ENCODE peak calls at places on chromosome 6, in six cellular contexts. J, D, T, U, W and A are unnamed samples.

GRCh38 chr6:142013875-142014495 is 118.7 kb upstream of the GJE1 start:
- DNase-seq in J (no peak), W (no peak), D (no peak), T (no peak), U (peak), A (no peak)

GRCh38 chr6:109075934-109076333 is 18.7 kb downstream of the SESN1 start:
- DNase-seq in T (no peak), D (no peak), W (no peak), U (no peak), J (no peak), A (no peak)

GRCh38 chr6:147508073-147508870 is at the start of gene SAMD5:
- DNase-seq in D (peak), W (no peak), J (peak), T (peak), U (peak), A (no peak)

GRCh38 chr6:77136086-77136485 is 327.2 kb downstream of the HTR1B start:
- DNase-seq in D (no peak), W (no peak), J (no peak), T (no peak), U (peak), A (no peak)

GRCh38 chr6:142945446-142946180 is 637 bp upstream of the HIVEP2 start:
- DNase-seq in W (peak), U (no peak), J (no peak), D (no peak), T (peak), A (no peak)

GRCh38 chr6:153537422-153537821 is 406.3 kb upstream of the RGS17 start:
- DNase-seq in T (no peak), U (no peak), J (no peak), D (no peak), W (no peak), A (no peak)

GRCh38 chr6:161542581-161542980 is 268.7 kb upstream of the AGPAT4 start:
- DNase-seq in W (no peak), D (no peak), J (no peak), U (no peak), T (no peak), A (no peak)

GRCh38 chr6:49110876-49111275 is 352.2 kb downstream of the MMUT start:
- DNase-seq in T (no peak), W (no peak), U (no peak), D (no peak), J (no peak), A (no peak)

GRCh38 chr6:161228096-161228495 is 45.8 kb downstream of the AGPAT4 start:
- DNase-seq in U (peak), J (no peak), T (no peak), D (no peak), W (no peak), A (no peak)

GRCh38 chr6:25404693-25405169 is 125.6 kb downstream of the CARMIL1 start:
- DNase-seq in T (no peak), D (no peak), U (no peak), W (peak), J (no peak), A (no peak)

GRCh38 chr6:126199482-126199881 is 140.4 kb upstream of the CENPW start:
- DNase-seq in W (no peak), U (no peak), T (no peak), D (no peak), J (no peak), A (no peak)

GRCh38 chr6:76162811-76163210 is 90.3 kb upstream of the IMPG1 start:
- DNase-seq in U (no peak), T (no peak), D (no peak), J (no peak), W (no peak), A (no peak)

GRCh38 chr6:33977606-33978438 is 168.1 kb downstream of the GRM4 start:
- DNase-seq in U (no peak), J (no peak), D (no peak), W (no peak), T (no peak), A (peak)

GRCh38 chr6:154528286-154528915 is 17.9 kb upstream of the CNKSR3 start:
- DNase-seq in T (no peak), U (no peak), D (no peak), W (no peak), J (no peak), A (no peak)

GRCh38 chr6:27517928-27518787 is 45.3 kb upstream of the ZNF184 start:
- DNase-seq in D (no peak), J (no peak), W (no peak), U (no peak), T (no peak), A (no peak)

GRCh38 chr6:27514906-27515495 is 42.1 kb upstream of the ZNF184 start:
- DNase-seq in T (no peak), D (no peak), W (no peak), U (no peak), J (no peak), A (no peak)

GRCh38 chr6:27517238-27517637 is 44.3 kb upstream of the ZNF184 start:
- DNase-seq in T (no peak), U (no peak), W (no peak), D (no peak), J (no peak), A (no peak)

DNA sequence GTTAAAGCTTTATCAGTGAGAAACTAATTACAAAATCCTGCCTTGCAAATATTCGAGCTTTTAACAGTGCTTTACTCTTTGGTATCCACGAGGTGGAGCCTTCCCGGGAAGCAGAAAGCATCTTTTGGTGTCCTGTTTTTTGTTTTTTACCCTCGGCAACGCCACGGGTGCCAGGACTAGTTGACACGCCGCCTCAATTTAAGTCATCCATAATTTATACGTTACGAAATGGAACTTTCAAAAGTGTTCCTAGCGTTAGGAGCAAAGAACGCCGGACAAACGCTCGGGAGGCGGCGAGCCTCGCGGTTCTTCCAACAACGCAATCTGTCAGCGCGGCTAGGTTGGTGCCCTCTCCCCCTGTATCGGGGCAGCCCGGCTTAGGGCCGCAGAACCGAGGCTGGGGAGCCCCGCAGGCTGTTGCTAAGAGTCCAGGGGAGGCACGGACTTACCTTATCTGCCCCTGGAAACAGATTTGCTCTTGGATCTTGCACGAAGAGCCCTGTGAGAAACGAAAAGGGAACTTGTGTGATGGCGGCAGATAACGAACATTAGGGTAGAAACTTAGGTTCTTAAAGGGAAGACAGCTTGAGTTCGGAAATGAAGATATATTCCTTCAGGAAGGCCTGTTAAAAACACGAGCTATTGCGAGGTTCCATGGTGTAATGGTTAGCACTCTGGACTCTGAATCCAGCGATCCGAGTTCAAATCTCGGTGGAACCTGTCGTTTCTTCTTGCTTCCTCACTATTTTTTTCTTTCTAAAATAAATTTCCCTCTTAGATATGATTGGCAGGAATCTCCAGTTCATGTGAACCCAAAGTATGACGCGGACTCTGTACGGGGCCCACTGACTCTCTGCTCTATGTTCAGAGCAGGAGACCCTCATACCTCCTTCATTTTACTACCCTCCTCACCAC is 46.2 kb upstream of the ZNF184 start:
- DNase-seq in U (peak), T (peak), W (peak), D (peak), J (peak), A (no peak)
- TF ChIP-seq CTCF in U (peak), T (peak), W (peak), D (peak), J (peak), A (peak)

GRCh38 chr6:111027219-111027618 is 45.4 kb downstream of the RPF2 start:
- DNase-seq in J (no peak), T (no peak), W (no peak), D (no peak), U (no peak), A (no peak)
- TF ChIP-seq CTCF in J (no peak), T (no peak), W (no peak), D (peak), U (no peak), A (peak)

GRCh38 chr6:1014431-1014807 is 297.5 kb upstream of the FOXQ1 start:
- DNase-seq in J (no peak), D (no peak), T (no peak), U (no peak), W (no peak), A (no peak)

GRCh38 chr6:1020133-1020532 is 291.8 kb upstream of the FOXQ1 start:
- DNase-seq in U (no peak), W (no peak), J (no peak), T (no peak), D (no peak), A (no peak)

GRCh38 chr6:1013656-1014430 is 298.1 kb upstream of the FOXQ1 start:
- DNase-seq in T (no peak), U (no peak), D (no peak), W (no peak), J (no peak), A (no peak)

GRCh38 chr6:1016329-1017302 is 295.3 kb upstream of the FOXQ1 start:
- DNase-seq in D (no peak), T (no peak), U (no peak), J (no peak), W (no peak), A (no peak)

GRCh38 chr6:1015819-1016218 is 296.1 kb upstream of the FOXQ1 start:
- DNase-seq in U (no peak), T (no peak), W (no peak), J (no peak), D (peak), A (no peak)
- TF ChIP-seq CTCF in U (peak), T (no peak), W (no peak), J (no peak), D (peak), A (peak)

GRCh38 chr6:5399391-5399790 is 138.1 kb downstream of the FARS2 start:
- DNase-seq in W (no peak), T (no peak), U (no peak), D (no peak), J (no peak), A (no peak)

GRCh38 chr6:5395719-5396118 is 134.4 kb downstream of the FARS2 start:
- DNase-seq in W (no peak), U (no peak), T (no peak), J (no peak), D (no peak), A (no peak)

GRCh38 chr6:5401845-5402738 is 140.8 kb downstream of the FARS2 start:
- DNase-seq in U (peak), J (no peak), D (peak), T (no peak), W (no peak), A (no peak)

GRCh38 chr6:5394280-5394679 is 133.0 kb downstream of the FARS2 start:
- DNase-seq in J (no peak), D (no peak), U (no peak), W (no peak), T (no peak), A (no peak)

DNA sequence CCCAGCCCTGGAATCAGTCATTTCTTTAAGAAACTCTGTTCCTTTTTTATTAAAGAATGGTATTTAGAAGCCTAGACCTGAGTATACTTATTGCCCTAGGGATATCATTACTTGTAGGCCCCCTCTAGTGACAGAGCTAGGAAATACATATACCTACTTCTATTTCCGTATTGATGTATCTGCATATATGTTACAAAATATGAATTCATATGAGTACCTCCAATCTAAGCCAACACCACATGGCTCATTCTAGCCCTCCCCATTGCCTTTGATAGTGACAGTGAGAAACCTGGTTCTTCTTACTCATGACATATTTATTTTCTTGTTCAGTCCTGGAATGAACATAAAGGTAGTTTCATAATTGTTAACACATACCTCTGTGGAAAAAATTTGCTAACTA is 137.2 kb downstream of the FARS2 start:
- DNase-seq in U (peak), T (no peak), W (no peak), J (no peak), D (peak), A (no peak)
- TF ChIP-seq CTCF in U (peak), T (peak), W (peak), J (no peak), D (peak), A (peak)

DNA sequence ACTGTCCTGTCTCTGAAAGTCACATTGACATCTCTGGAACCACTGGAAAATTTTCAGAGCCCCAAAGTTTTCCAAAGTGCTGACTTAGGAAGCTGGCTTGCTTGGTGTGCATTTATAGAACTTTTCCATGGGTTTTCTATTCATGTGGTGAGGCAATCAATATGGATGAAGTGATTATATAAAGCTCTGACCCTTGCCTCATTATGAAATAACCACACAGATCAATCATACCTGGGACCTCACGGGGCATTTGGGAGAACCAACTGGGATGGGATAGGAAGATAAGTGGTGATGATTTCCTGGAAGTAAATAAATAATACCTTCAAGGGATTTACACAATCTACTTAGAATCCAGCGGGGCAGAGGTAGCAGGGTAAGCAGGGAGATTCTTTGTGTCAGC is 22.9 kb upstream of the SIM1 start:
- DNase-seq in T (no peak), J (no peak), W (no peak), D (no peak), U (no peak), A (no peak)
- TF ChIP-seq CTCF in T (no peak), J (no peak), W (no peak), D (no peak), U (no peak), A (no peak)

GRCh38 chr6:54515713-54516112 is 207.5 kb downstream of the TINAG start:
- DNase-seq in W (no peak), J (no peak), T (no peak), U (no peak), D (no peak), A (no peak)

GRCh38 chr6:54519161-54519560 is 210.9 kb downstream of the TINAG start:
- DNase-seq in J (no peak), W (no peak), U (peak), D (no peak), T (no peak), A (no peak)

GRCh38 chr6:54516331-54516730 is 208.1 kb downstream of the TINAG start:
- DNase-seq in T (no peak), U (no peak), W (no peak), D (no peak), J (no peak), A (no peak)

DNA sequence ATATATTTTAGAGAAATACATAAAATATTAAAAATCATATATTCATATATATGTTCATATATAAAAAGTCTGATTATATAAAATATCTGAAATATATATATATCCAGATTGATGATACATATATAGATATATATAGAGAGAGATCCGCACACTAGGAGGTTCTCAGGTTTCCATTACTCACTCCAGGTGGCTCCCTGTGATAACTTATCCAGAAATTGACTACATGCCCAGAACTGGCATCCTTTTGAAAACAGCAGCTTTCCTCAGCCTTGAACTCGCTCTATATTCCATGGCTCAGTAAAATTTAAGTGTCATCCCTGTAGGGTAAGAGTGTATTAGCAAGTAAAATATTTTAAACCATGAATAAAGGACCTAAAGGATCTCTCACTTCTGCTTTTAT is 206.8 kb downstream of the TINAG start:
- DNase-seq in D (no peak), W (no peak), T (no peak), U (peak), J (no peak), A (no peak)
- TF ChIP-seq CTCF in D (no peak), W (no peak), T (no peak), U (no peak), J (no peak), A (peak)

DNA sequence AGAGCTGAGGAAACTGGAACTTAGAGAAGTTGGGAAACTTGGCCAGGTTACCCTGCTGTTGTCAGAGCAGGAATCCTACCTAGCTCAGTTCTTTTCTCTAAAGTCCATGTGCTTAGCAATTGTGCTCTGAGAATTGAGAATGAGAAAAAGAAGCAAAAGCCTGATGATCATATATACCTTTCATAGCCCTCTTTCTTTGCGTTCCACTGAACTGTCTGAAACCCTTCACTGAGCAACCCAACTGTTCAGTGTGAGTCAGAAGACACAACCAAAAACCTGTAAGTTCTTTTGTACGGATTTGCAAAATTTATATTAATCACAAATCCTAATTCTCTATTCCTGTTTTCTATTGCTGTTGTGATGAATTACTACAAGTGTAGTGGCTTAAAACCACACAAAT is 80.6 kb downstream of the PHF3 start:
- DNase-seq in U (no peak), J (no peak), T (no peak), D (no peak), W (no peak), A (no peak)
- TF ChIP-seq CTCF in U (no peak), J (no peak), T (no peak), D (no peak), W (no peak), A (no peak)

DNA sequence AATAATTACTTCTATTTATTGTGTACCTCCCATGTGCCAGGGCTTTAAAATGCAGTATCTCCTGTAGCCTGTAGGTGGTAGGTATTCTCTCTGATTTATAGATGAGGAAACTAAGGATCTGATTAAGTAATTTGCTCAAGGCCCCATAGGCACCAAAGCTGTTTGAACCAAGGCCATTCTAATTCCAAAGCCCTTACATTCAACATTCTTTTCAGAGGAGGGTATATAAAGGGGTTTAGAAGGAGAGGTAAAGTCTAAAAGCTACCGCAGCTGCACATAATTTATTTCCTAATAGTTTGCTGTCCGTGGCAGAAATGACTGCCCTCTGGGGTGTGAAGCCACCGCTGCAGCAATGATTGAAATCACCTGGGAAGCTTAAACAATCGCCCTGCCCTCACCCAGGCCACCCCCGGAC is 95.0 kb upstream of the FAM8A1 start:
- DNase-seq in J (no peak), D (peak), T (no peak), W (no peak), U (peak), A (no peak)
- TF ChIP-seq CTCF in J (no peak), D (no peak), T (peak), W (no peak), U (peak), A (peak)

DNA sequence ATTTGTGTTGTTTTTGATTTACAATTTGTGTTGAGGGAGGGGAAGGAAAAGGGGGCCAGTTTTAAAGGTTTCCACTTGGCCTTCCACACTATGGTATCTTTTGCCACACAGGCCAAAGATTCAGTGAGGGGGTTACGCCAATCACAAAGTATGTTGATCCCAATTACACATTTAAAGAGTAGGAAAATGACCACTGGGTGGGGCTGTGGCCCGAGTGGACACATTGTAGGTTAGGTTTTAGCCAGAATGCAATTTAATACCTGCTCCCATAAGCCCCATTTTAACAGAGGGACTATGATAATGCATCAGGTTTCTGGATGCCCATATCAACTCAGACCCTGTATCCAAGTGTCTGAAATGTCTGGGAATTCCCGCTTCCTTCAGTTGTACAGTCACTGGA is 15.6 kb downstream of the VGLL2 start:
- DNase-seq in J (no peak), D (peak), W (no peak), T (no peak), U (no peak), A (no peak)
- TF ChIP-seq CTCF in J (no peak), D (peak), W (no peak), T (peak), U (peak), A (peak)

GRCh38 chr6:30100585-30101422 is 12.1 kb downstream of the TRIM31 start:
- DNase-seq in T (no peak), D (peak), U (no peak), J (peak), W (no peak), A (no peak)
- TF ChIP-seq CTCF in T (no peak), D (peak), U (no peak), J (no peak), W (no peak), A (no peak)